ENCODE peak calls at places on chromosomes 12 and 14, in seven cellular contexts. U, M, H, A, N, B and Y are unnamed samples.

GRCh38 chr14:96117101-96117897 is 78.1 kb downstream of the C14orf132 start:
- DNase-seq in B (no peak), N (no peak), H (no peak), A (no peak), U (peak; percentile 14), M (no peak), Y (no peak)

GRCh38 chr12:65826513-65827171 is 2.4 kb downstream of the HMGA2 start:
- DNase-seq in B (no peak), A (peak; percentile 74), M (no peak), U (peak; percentile 77), N (no peak), H (no peak), Y (peak; percentile 29)

GRCh38 chr12:131795688-131796410 is 32.3 kb upstream of the MMP17 start:
- DNase-seq in H (no peak), M (no peak), N (no peak), B (no peak), A (no peak), U (no peak), Y (no peak)

GRCh38 chr12:130710733-130711080 is 5.4 kb downstream of the RIMBP2 start:
- DNase-seq in B (no peak), H (no peak), U (no peak), A (no peak), M (no peak), N (no peak), Y (no peak)

GRCh38 chr12:122909442-122910288 is 13.7 kb upstream of the VPS37B start:
- DNase-seq in M (no peak), N (no peak), B (peak; percentile 78), H (no peak), A (no peak), U (no peak), Y (no peak)

GRCh38 chr12:93751864-93752610 is 74.9 kb downstream of the CRADD start:
- DNase-seq in H (no peak), A (no peak), M (no peak), B (no peak), U (no peak), N (no peak), Y (no peak)

GRCh38 chr14:24818823-24819341 is 184.9 kb upstream of the GZMB start:
- DNase-seq in U (no peak), N (no peak), B (no peak), H (no peak), M (no peak), A (no peak), Y (no peak)

GRCh38 chr14:90093942-90094595 is 32.3 kb downstream of the KCNK13 start:
- DNase-seq in M (no peak), U (peak; percentile 88), B (no peak), H (no peak), A (no peak), N (no peak), Y (no peak)

GRCh38 chr14:102363182-102363952 is 626 bp downstream of the TECPR2 start:
- DNase-seq in M (peak; percentile 40), A (peak; percentile 56), U (peak; percentile 65), N (peak; percentile 81), B (peak; percentile 56), H (peak; percentile 2), Y (peak; percentile 11)

GRCh38 chr14:54902143-54902520 is 494 bp downstream of the GCH1 start:
- DNase-seq in B (peak; percentile 74), H (peak; percentile 56), U (peak; percentile 85), M (peak; percentile 85), A (no peak), N (peak; percentile 79), Y (peak; percentile 83)

GRCh38 chr14:20714593-20715250 is 26.2 kb downstream of the ANG start:
- DNase-seq in U (peak; percentile 39), N (peak; percentile 84), H (no peak), M (peak; percentile 79), A (peak; percentile 67), B (peak; percentile 83), Y (no peak)

GRCh38 chr14:23566782-23567185 is 807 bp downstream of the AP1G2 start:
- DNase-seq in B (no peak), H (no peak), N (no peak), U (peak; percentile 63), M (no peak), A (no peak), Y (no peak)

GRCh38 chr14:63737582-63738006 is 9.7 kb upstream of the SGPP1 start:
- DNase-seq in B (no peak), A (no peak), N (no peak), M (no peak), H (no peak), U (no peak), Y (no peak)

GRCh38 chr14:34426313-34427295 is 35.4 kb downstream of the SPTSSA start:
- DNase-seq in A (no peak), M (peak; percentile 57), H (no peak), B (peak; percentile 50), N (no peak), U (no peak), Y (no peak)

GRCh38 chr12:75713434-75713833 is 202.0 kb upstream of the KRR1 start:
- DNase-seq in U (no peak), B (no peak), A (no peak), H (no peak), M (no peak), N (no peak), Y (no peak)

GRCh38 chr14:58297412-58297761 is 968 bp upstream of the ARID4A start:
- DNase-seq in H (no peak), A (no peak), U (no peak), B (peak; percentile 56), N (peak; percentile 54), M (no peak), Y (no peak)

GRCh38 chr12:14868916-14869315 is 16.7 kb downstream of the MGP start:
- DNase-seq in H (no peak), N (no peak), M (no peak), B (no peak), U (peak; percentile 68), A (no peak), Y (no peak)

GRCh38 chr12:24228980-24229730 is 279.7 kb upstream of the SOX5 start:
- DNase-seq in B (no peak), H (no peak), M (no peak), N (no peak), U (no peak), A (peak; percentile 49), Y (no peak)

GRCh38 chr14:72609205-72609916 is 284.5 kb downstream of the DPF3 start:
- DNase-seq in U (no peak), A (no peak), M (no peak), B (no peak), N (no peak), H (no peak), Y (no peak)

GRCh38 chr14:54776361-54777001 is 126.1 kb downstream of the GCH1 start:
- DNase-seq in N (peak; percentile 81), B (peak; percentile 36), H (no peak), A (no peak), M (peak; percentile 48), U (no peak), Y (no peak)

GRCh38 chr12:52210186-52210924 is 18.5 kb upstream of the KRT80 start:
- DNase-seq in B (peak; percentile 82), M (no peak), H (no peak), A (no peak), U (peak; percentile 55), N (peak; percentile 70), Y (no peak)
- H3K4me1 ChIP-seq in B (peaks cover 5% of the 10 kb centered on the region), M (no peaks in the 10 kb centered on the region), H (no peaks in the 10 kb centered on the region), A (peaks cover 13% of the 10 kb centered on the region), U (peaks cover 52% of the 10 kb centered on the region), N (peaks cover 5% of the 10 kb centered on the region), Y (no peaks in the 10 kb centered on the region)

DNA sequence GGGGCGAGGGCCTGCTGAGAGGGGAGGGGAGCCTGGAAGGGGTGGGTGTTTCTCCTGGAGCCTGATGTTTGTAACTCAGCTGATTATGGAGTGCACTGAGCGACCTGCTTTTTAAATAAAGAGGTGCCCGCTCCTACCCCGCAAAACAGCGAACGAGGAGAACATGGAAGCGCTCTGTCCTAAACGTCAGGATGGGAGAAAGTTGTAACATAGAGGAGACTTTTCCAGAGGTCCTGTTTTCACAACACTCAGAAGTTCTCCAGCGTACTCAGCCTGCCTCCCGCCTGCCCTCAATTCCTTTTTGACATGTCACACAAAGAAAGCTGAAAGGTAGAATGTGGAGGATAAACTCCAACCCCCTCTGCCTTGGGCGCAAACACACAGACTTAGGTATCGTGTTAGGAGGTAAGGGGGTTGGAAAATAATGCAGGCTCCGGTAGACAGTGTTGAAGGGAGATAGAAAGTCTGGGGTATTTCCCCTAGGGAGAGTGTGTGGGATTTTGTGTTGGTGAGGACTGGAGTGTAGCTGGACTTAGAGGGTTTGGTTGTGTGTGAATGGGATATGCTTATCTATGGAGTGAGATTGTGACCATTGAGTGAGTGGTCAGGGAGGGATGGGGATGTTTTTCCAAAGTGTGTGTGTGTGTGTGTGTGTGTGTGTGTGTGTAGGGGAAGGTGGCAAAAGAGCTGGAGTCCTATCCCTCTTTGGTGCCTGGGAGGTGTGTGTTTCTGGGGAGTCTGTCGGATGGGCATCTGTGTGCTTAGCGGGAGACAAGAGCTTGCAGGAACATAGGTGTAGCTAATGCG is 2.1 kb downstream of the NTF3 start:
- DNase-seq in B (no peak), N (no peak), M (no peak), A (no peak), U (no peak), H (peak; percentile 12), Y (no peak)
- H3K4me3 ChIP-seq in B (no peak overlapping the region), N (peak overlapping the region; percentile 63), M (no peak overlapping the region), A (no peak overlapping the region), U (no peak overlapping the region), H (no peak overlapping the region), Y (no peak overlapping the region)

GRCh38 chr14:76782115-76782884 is 21.0 kb downstream of the VASH1 start:
- DNase-seq in H (no peak), B (peak; percentile 54), U (no peak), N (no peak), A (no peak), M (no peak), Y (no peak)

GRCh38 chr14:76786556-76786955 is 25.3 kb downstream of the VASH1 start:
- DNase-seq in A (no peak), N (no peak), B (no peak), H (no peak), M (no peak), U (no peak), Y (no peak)

GRCh38 chr14:76782885-76783566 is 21.8 kb downstream of the VASH1 start:
- DNase-seq in U (no peak), H (no peak), N (no peak), A (no peak), B (no peak), M (no peak), Y (no peak)

GRCh38 chr14:76784881-76785280 is 23.6 kb downstream of the VASH1 start:
- DNase-seq in H (peak; percentile 79), B (peak; percentile 72), U (peak; percentile 77), M (peak; percentile 64), A (peak; percentile 90), N (peak; percentile 85), Y (peak; percentile 81)

DNA sequence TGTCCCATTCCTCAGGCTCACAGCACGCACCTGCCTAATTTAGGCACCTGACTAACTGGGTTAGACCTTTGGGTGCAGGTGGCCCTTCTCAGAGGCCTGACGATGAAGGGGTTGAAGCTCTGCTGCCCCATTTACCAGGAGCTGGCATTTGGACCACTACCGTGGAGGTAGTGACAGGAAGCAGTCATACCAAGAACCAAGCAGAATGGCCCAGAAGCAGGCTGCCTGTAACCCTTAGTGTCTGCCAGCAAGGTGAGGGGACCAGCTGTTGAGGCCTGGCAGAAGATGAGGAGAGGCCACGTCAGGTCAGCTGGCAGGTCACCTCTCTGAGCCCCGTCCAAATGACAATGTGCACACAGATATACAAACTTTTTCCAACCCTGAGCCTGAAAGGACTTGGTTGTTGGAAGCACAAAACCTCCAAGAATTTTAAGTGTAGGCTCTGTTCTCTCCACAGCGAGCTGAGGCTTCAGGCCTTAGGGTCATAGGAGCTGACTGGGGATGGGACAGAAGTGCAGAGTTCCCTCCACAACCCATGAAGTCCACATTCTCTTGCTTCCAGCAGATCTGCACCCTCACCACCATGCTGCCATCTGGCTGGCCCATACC is 23.1 kb downstream of the VASH1 start:
- DNase-seq in N (no peak), A (no peak), H (no peak), B (no peak), U (no peak), M (no peak), Y (no peak)
- H3K4me1 ChIP-seq in N (peaks cover 12% of the 10 kb centered on the region), A (no peaks in the 10 kb centered on the region), H (no peaks in the 10 kb centered on the region), B (peaks cover 17% of the 10 kb centered on the region), U (no peaks in the 10 kb centered on the region), M (no peaks in the 10 kb centered on the region), Y (no peaks in the 10 kb centered on the region)

GRCh38 chr14:65377576-65377975 is 35.0 kb upstream of the FUT8 start:
- DNase-seq in A (no peak), M (no peak), B (no peak), N (no peak), U (no peak), H (no peak), Y (no peak)
- H3K4me3 ChIP-seq in A (no peak overlapping the region), M (no peak overlapping the region), B (no peak overlapping the region), N (no peak overlapping the region), U (no peak overlapping the region), H (no peak overlapping the region), Y (no peak overlapping the region)